ENCODE peak calls at places on chromosomes 11 and 22, in eight cellular contexts. K, B, H, I, J, O, V and Q are unnamed samples.

GRCh38 chr22:49756201-49756600 is 71.5 kb downstream of the BRD1 start:
- DNase-seq in K (peak), B (no peak), H (no peak), I (no peak), J (peak), O (no peak), V (no peak), Q (peak)

GRCh38 chr22:39212721-39213376 is 31.9 kb downstream of the PDGFB start:
- DNase-seq in K (no peak), B (peak), H (peak), I (no peak), J (peak), O (no peak), V (no peak), Q (peak)

GRCh38 chr11:10899542-10899830 is 41.6 kb upstream of the ZBED5 start:
- DNase-seq in K (no peak), B (no peak), H (no peak), I (peak), J (peak), O (no peak), V (no peak), Q (peak)

GRCh38 chr11:107576497-107577086 is 11.1 kb upstream of the ALKBH8 start:
- DNase-seq in K (peak), B (no peak), H (no peak), I (peak), J (no peak), O (no peak), V (no peak), Q (no peak)

GRCh38 chr11:1219836-1220810 is 2.7 kb upstream of the MUC5B start:
- DNase-seq in K (peak), B (no peak), H (no peak), I (peak), J (peak), O (no peak), V (no peak), Q (peak)

GRCh38 chr11:91694331-91694730 is 530.3 kb upstream of the FAT3 start:
- DNase-seq in K (no peak), B (no peak), H (no peak), I (no peak), J (no peak), O (no peak), V (no peak), Q (no peak)

GRCh38 chr11:35247428-35247827 is 108.5 kb downstream of the CD44 start:
- DNase-seq in K (peak), B (no peak), H (no peak), I (peak), J (no peak), O (no peak), V (no peak), Q (no peak)

GRCh38 chr11:120510406-120511115 is 987 bp upstream of the GRIK4 start:
- DNase-seq in K (no peak), B (no peak), H (no peak), I (no peak), J (no peak), O (no peak), V (no peak), Q (no peak)

GRCh38 chr11:34158661-34159060 is 53.2 kb downstream of the NAT10 start:
- DNase-seq in K (no peak), B (no peak), H (no peak), I (no peak), J (no peak), O (no peak), V (no peak), Q (no peak)

GRCh38 chr22:27790396-27791216 is 10.9 kb downstream of the MN1 start:
- DNase-seq in K (no peak), B (no peak), H (no peak), I (no peak), J (no peak), O (no peak), V (no peak), Q (no peak)

GRCh38 chr11:120773501-120774031 is 250.3 kb upstream of the TBCEL start:
- DNase-seq in K (no peak), B (no peak), H (no peak), I (no peak), J (peak), O (peak), V (no peak), Q (no peak)

GRCh38 chr11:19919050-19919561 is 206.5 kb downstream of the NAV2 start:
- DNase-seq in K (peak), B (peak), H (no peak), I (peak), J (peak), O (no peak), V (peak), Q (no peak)

GRCh38 chr11:104154296-104154695 is 9.7 kb downstream of the PDGFD start:
- DNase-seq in K (no peak), B (no peak), H (no peak), I (no peak), J (no peak), O (no peak), V (no peak), Q (no peak)

GRCh38 chr11:105937331-105937730 is 84.7 kb downstream of the MSANTD4 start:
- DNase-seq in K (no peak), B (peak), H (peak), I (no peak), J (no peak), O (no peak), V (no peak), Q (no peak)

GRCh38 chr22:42608481-42609361 is 6.0 kb downstream of the POLDIP3 start:
- DNase-seq in K (no peak), B (no peak), H (no peak), I (no peak), J (no peak), O (no peak), V (no peak), Q (no peak)

GRCh38 chr22:45534339-45535192 is 31.9 kb downstream of the FBLN1 start:
- DNase-seq in K (no peak), B (no peak), H (no peak), I (no peak), J (peak), O (no peak), V (no peak), Q (no peak)

GRCh38 chr11:130124096-130124495 is 35.5 kb upstream of the ST14 start:
- DNase-seq in K (peak), B (peak), H (peak), I (peak), J (peak), O (no peak), V (no peak), Q (no peak)

GRCh38 chr11:19828382-19829108 is 115.9 kb downstream of the NAV2 start:
- DNase-seq in K (no peak), B (no peak), H (no peak), I (no peak), J (no peak), O (peak), V (no peak), Q (no peak)

GRCh38 chr11:36469881-36470802 is 39.9 kb downstream of the TRAF6 start:
- DNase-seq in K (no peak), B (no peak), H (no peak), I (no peak), J (no peak), O (no peak), V (no peak), Q (no peak)

GRCh38 chr11:10155793-10156490 is 138.1 kb downstream of the SBF2 start:
- DNase-seq in K (no peak), B (no peak), H (peak), I (no peak), J (no peak), O (no peak), V (no peak), Q (peak)

GRCh38 chr11:3003396-3004231 is 11.5 kb upstream of the NAP1L4 start:
- DNase-seq in K (peak), B (no peak), H (no peak), I (no peak), J (peak), O (no peak), V (no peak), Q (no peak)

GRCh38 chr11:131463609-131464008 is 93.2 kb downstream of the NTM start:
- DNase-seq in K (no peak), B (no peak), H (no peak), I (no peak), J (no peak), O (no peak), V (no peak), Q (no peak)

GRCh38 chr11:116984186-116984585 is 114.0 kb downstream of the SIK3 start:
- DNase-seq in K (no peak), B (no peak), H (no peak), I (no peak), J (no peak), O (no peak), V (no peak), Q (no peak)

GRCh38 chr22:26579331-26579886 is 10.5 kb downstream of the TPST2 start:
- DNase-seq in K (peak), B (no peak), H (no peak), I (peak), J (no peak), O (peak), V (no peak), Q (peak)

GRCh38 chr11:27420722-27421572 is 51.6 kb downstream of the LGR4 start:
- DNase-seq in K (no peak), B (no peak), H (no peak), I (no peak), J (no peak), O (no peak), V (no peak), Q (no peak)

GRCh38 chr11:117134431-117134830 is 9.7 kb upstream of the PAFAH1B2 start:
- DNase-seq in K (no peak), B (no peak), H (no peak), I (no peak), J (no peak), O (no peak), V (no peak), Q (no peak)

GRCh38 chr22:25546242-25546641 is 18.2 kb upstream of the GRK3 start:
- DNase-seq in K (no peak), B (no peak), H (no peak), I (no peak), J (no peak), O (no peak), V (no peak), Q (no peak)

GRCh38 chr22:41668971-41669911 is 19.4 kb downstream of the SNU13 start:
- DNase-seq in K (no peak), B (peak), H (no peak), I (no peak), J (no peak), O (no peak), V (no peak), Q (no peak)

GRCh38 chr22:49979587-49980264 is 19.2 kb downstream of the PIM3 start:
- DNase-seq in K (peak), B (no peak), H (no peak), I (peak), J (no peak), O (no peak), V (peak), Q (no peak)

GRCh38 chr11:73982595-73982989 is at the start of gene UCP2:
- DNase-seq in K (peak), B (no peak), H (no peak), I (peak), J (peak), O (no peak), V (peak), Q (peak)

GRCh38 chr11:108538022-108538424 is 39.8 kb upstream of the POGLUT3 start:
- DNase-seq in K (peak), B (no peak), H (no peak), I (peak), J (no peak), O (no peak), V (no peak), Q (peak)

GRCh38 chr11:45001466-45002165 is 50.9 kb upstream of the TP53I11 start:
- DNase-seq in K (no peak), B (no peak), H (no peak), I (no peak), J (no peak), O (no peak), V (no peak), Q (no peak)

GRCh38 chr11:33000181-33000580 is 15.5 kb upstream of the DEPDC7 start:
- DNase-seq in K (no peak), B (no peak), H (no peak), I (no peak), J (no peak), O (no peak), V (no peak), Q (no peak)

GRCh38 chr11:97015327-97015726 is 625.5 kb downstream of the JRKL start:
- DNase-seq in K (no peak), B (no peak), H (no peak), I (no peak), J (no peak), O (no peak), V (no peak), Q (no peak)

GRCh38 chr11:69444381-69445130 is 36.9 kb upstream of the LINC01488 start:
- DNase-seq in K (no peak), B (no peak), H (no peak), I (peak), J (peak), O (no peak), V (peak), Q (peak)

GRCh38 chr11:69443968-69444364 is 37.5 kb upstream of the LINC01488 start:
- DNase-seq in K (no peak), B (no peak), H (no peak), I (no peak), J (no peak), O (no peak), V (no peak), Q (no peak)

GRCh38 chr11:69442012-69442806 is 39.3 kb upstream of the LINC01488 start:
- DNase-seq in K (no peak), B (no peak), H (no peak), I (no peak), J (peak), O (no peak), V (no peak), Q (no peak)

GRCh38 chr11:69442807-69443137 is 38.7 kb upstream of the LINC01488 start:
- DNase-seq in K (no peak), B (no peak), H (no peak), I (no peak), J (no peak), O (no peak), V (no peak), Q (peak)

GRCh38 chr11:69443138-69443967 is 38.1 kb upstream of the LINC01488 start:
- DNase-seq in K (peak), B (no peak), H (peak), I (peak), J (peak), O (peak), V (peak), Q (peak)
- TF ChIP-seq POLR2AphosphoS5 in K (no peak), B (no peak), H (peak), I (peak), J (no peak), O (peak), V (no peak), Q (no peak)

GRCh38 chr11:125568970-125569912 is at the start of gene EI24:
- DNase-seq in K (peak), B (peak), H (peak), I (peak), J (peak), O (peak), V (peak), Q (peak)
- TF ChIP-seq CTCF in K (peak), B (peak), H (peak), I (peak), J (peak), O (peak), V (peak), Q (peak)

DNA sequence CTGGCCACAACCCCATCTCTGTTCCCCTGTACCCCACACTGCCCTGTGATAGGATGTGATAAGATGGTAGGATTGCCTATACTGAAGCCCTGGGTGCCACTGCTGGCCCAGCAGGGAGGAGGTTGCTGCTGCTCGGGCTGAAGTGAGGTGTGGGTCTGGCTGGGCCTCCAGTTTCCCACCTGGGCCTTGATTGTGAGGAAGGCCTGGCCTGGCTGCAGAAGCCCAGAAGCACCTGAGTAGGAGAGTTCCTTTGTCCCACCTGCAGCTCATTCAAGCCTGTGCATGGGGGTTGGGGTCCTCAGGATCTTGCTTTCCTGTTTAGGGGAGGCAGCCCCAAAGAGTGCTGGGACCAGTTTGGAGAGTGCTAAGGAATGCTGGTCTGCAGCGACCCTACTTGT is 3.3 kb downstream of the ST3GAL4 start:
- DNase-seq in K (no peak), B (no peak), H (no peak), I (no peak), J (peak), O (no peak), V (peak), Q (no peak)
- H3K4me3 ChIP-seq in K (no peak), B (no peak), H (no peak), I (no peak), J (no peak), O (no peak), V (peak), Q (no peak)

GRCh38 chr11:42473116-42473515 is 838.7 kb upstream of the API5 start:
- DNase-seq in K (no peak), B (no peak), H (no peak), I (no peak), J (no peak), O (no peak), V (no peak), Q (no peak)
- TF ChIP-seq POLR2AphosphoS5 in K (no peak), B (no peak), H (no peak), I (no peak), J (no peak), O (no peak), V (no peak), Q (no peak)

DNA sequence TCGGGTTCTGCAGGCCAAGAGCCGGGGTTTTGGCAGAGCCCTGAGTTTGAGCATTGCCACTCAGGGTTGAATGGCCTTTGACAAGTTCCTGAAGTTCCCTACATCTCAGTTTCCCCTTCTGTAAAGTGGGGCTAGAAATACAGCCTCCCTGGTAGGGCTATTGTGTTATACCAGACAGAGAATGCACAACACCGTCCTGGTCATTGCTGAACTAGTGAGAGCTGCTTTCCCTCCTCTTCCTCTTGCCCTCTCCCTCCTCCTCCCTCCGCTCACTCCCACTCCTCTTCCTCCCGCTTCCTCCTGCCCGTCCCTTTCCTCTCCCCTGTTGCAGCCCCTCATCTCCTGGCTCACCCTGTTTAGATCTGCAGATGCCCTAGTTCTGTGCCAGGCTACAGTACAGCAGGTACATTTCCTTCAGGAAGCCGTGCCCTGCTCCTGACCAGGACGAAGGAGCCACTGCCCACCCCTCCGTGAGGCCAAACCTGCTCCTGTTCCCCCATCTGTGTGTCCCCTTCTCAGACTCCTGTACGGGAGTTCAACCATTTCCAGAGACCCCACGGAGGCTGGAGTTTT is 91.5 kb upstream of the SHANK2 start:
- DNase-seq in K (no peak), B (no peak), H (no peak), I (no peak), J (no peak), O (no peak), V (no peak), Q (no peak)
- TF ChIP-seq CTCF in K (no peak), B (peak), H (no peak), I (no peak), J (no peak), O (no peak), V (no peak), Q (no peak)

DNA sequence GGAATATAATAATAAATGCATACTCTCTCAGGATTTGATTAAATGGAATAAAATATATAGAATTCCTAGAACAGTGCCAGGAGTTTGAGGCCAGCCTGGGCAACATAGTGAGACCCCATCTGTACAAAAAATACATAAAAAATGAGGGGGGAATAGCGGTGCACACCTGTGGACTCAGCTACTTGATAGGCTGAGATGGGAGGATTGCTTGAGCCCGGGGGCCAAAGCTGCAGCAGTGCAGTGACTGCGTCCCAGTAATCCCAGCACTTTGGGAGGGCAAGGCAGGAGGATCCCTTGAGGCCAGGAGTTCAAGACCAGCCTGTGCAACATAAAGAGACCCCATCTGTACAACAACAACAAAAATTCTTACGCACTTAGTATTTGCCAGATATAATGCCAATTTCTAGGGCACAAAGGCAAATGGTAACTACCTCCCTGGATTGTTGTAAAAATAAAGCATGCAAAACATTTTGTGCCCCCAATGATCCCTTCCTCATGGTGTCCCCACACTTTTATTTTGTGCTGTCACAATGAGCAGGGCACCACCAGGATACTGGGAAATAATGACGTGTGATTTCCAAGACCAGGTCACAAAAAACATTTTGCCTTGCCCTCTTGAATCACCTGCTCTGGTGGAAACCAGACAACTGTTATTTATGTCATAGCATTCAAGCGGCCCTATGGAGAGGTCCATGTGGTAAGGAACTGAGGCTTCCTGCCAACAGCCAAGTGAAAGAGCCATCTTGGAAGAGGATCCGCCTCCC is 18.3 kb upstream of the ZNF280A start:
- DNase-seq in K (no peak), B (no peak), H (no peak), I (no peak), J (no peak), O (no peak), V (no peak), Q (no peak)
- H3K4me3 ChIP-seq in K (no peak), B (no peak), H (no peak), I (no peak), J (no peak), O (no peak), V (no peak), Q (no peak)

DNA sequence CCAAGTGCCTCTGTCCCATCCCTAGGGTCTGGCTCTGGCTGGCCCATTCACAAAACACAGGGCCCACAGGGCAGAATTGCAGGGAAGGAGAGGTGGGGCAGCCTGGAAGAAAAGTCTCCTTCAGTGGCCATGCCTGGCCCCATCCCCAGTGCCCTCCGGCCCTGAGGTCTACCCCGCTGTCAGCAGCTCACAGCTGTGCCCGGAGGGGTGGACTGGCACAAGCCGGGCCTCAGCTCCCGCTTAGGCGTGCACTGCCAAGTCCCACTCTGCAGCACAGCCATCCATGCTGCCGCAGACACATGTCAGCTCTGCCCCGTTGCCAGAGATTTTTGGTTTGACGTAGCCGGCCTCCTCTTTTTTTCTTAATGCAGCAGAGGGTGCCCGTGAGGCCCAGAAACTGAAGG is 3.9 kb upstream of the SCN2B start:
- DNase-seq in K (no peak), B (no peak), H (peak), I (peak), J (peak), O (no peak), V (no peak), Q (no peak)
- TF ChIP-seq POLR2AphosphoS5 in K (no peak), B (no peak), H (peak), I (no peak), J (no peak), O (no peak), V (no peak), Q (no peak)